ENCODE peak calls at places on chromosomes 12 and 14, in ten cellular contexts. L is uterus, H is transverse colon, A is testis, F is tibial nerve, J is IMR-90, U is heart left ventricle, Z is A549, I is K562, X is body of pancreas. N is an unnamed sample. For H3K4me1, the result is how much of the 10 kb centered on the place peaks cover.

GRCh38 chr12:111031956-111032919 is 111.9 kb upstream of the MYL2 start:
- DNase-seq in L (no peak), H (no peak), A (no peak), F (no peak), J (no peak), U (no peak), Z (no peak), I (no peak), X (no peak), N (no peak)

GRCh38 chr14:20799955-20800544 is 2.6 kb downstream of the RNASE1 start:
- DNase-seq in L (no peak), H (no peak), A (peak), F (peak), J (no peak), U (peak), Z (no peak), I (peak), X (peak), N (no peak)

GRCh38 chr14:80390911-80391310 is 179.6 kb upstream of the DIO2 start:
- DNase-seq in L (no peak), H (no peak), A (no peak), F (no peak), J (peak), U (no peak), Z (peak), I (no peak), X (no peak), N (no peak)

GRCh38 chr12:26628234-26628633 is 204.8 kb downstream of the ITPR2 start:
- DNase-seq in L (no peak), H (no peak), A (no peak), F (no peak), J (peak), U (no peak), Z (no peak), I (no peak), X (no peak), N (no peak)

GRCh38 chr12:43882578-43883178 is 46.8 kb downstream of the TMEM117 start:
- DNase-seq in L (no peak), H (peak), A (peak), F (peak), J (peak), U (no peak), Z (peak), I (peak), X (peak), N (no peak)

GRCh38 chr12:11753826-11754225 is 104.4 kb downstream of the ETV6 start:
- DNase-seq in L (no peak), H (no peak), A (no peak), F (no peak), J (no peak), U (no peak), Z (no peak), I (no peak), X (no peak), N (no peak)

GRCh38 chr14:53742226-53742607 is 214.4 kb downstream of the BMP4 start:
- DNase-seq in L (no peak), H (no peak), A (no peak), F (no peak), J (no peak), U (no peak), Z (no peak), I (no peak), X (no peak), N (no peak)

GRCh38 chr14:91373591-91374245 is 43.9 kb downstream of the CCDC88C start:
- DNase-seq in L (no peak), H (no peak), A (no peak), F (no peak), J (no peak), U (no peak), Z (no peak), I (no peak), X (no peak), N (no peak)

GRCh38 chr12:115638753-115639666 is 638.5 kb downstream of the MED13L start:
- DNase-seq in L (no peak), H (peak), A (no peak), F (no peak), J (no peak), U (no peak), Z (no peak), I (no peak), X (no peak), N (no peak)

GRCh38 chr12:79596719-79597350 is 93.9 kb downstream of the PAWR start:
- DNase-seq in L (no peak), H (no peak), A (no peak), F (no peak), J (no peak), U (no peak), Z (no peak), I (no peak), X (no peak), N (no peak)

GRCh38 chr14:74979442-74980397 is 23.0 kb upstream of the EIF2B2 start:
- DNase-seq in L (no peak), H (no peak), A (no peak), F (no peak), J (peak), U (no peak), Z (no peak), I (no peak), X (no peak), N (no peak)

GRCh38 chr12:1914116-1914911 is 4.1 kb downstream of the CACNA2D4 start:
- DNase-seq in L (no peak), H (no peak), A (peak), F (peak), J (no peak), U (no peak), Z (no peak), I (peak), X (no peak), N (no peak)

GRCh38 chr12:127108360-127109215 is 1158.4 kb upstream of the TMEM132C start:
- DNase-seq in L (peak), H (peak), A (peak), F (peak), J (peak), U (peak), Z (peak), I (peak), X (peak), N (peak)

GRCh38 chr14:61132894-61133293 is 148.2 kb downstream of the TMEM30B start:
- DNase-seq in L (no peak), H (no peak), A (no peak), F (no peak), J (no peak), U (no peak), Z (no peak), I (no peak), X (no peak), N (no peak)

GRCh38 chr12:49055978-49056754 is 4.4 kb downstream of the KMT2D start:
- DNase-seq in L (peak), H (peak), A (peak), F (peak), J (peak), U (peak), Z (peak), I (peak), X (peak), N (no peak)

GRCh38 chr12:31961137-31961536 is 1.9 kb downstream of the RESF1 start:
- DNase-seq in L (no peak), H (no peak), A (no peak), F (no peak), J (no peak), U (no peak), Z (no peak), I (no peak), X (no peak), N (no peak)

GRCh38 chr12:10584415-10584814 is 29.0 kb downstream of the MAGOHB start:
- DNase-seq in L (no peak), H (no peak), A (no peak), F (no peak), J (peak), U (no peak), Z (no peak), I (no peak), X (no peak), N (no peak)

GRCh38 chr14:81137316-81137715 is 83.4 kb downstream of the GTF2A1 start:
- DNase-seq in L (no peak), H (no peak), A (no peak), F (no peak), J (peak), U (no peak), Z (peak), I (no peak), X (no peak), N (no peak)

GRCh38 chr12:123089631-123090353 is 61.1 kb downstream of the PITPNM2 start:
- DNase-seq in L (no peak), H (no peak), A (no peak), F (no peak), J (peak), U (no peak), Z (peak), I (peak), X (no peak), N (no peak)

GRCh38 chr12:59059401-59059935 is 139.2 kb upstream of the LRIG3 start:
- DNase-seq in L (no peak), H (no peak), A (no peak), F (no peak), J (no peak), U (no peak), Z (no peak), I (no peak), X (no peak), N (no peak)

DNA sequence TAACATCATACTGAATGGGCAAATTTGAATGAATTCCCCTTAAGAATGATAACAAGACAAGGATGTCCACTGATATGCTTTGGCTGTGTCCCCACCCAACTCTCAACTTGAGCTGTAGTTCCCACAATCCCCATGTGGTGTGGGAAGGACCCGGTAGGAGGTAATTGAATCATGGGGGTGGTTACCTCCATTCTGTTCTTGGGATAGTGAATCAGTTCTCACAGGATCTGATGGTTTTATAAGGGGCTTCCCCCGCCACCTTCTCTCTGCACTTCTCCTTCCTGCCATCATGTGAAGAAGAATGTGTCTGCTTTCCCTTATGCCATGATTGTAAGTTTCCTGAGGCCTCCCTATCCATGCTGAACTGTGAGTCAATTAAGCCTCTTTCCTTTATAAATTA is 29.3 kb downstream of the MED6 start:
- DNase-seq in L (no peak), H (no peak), A (no peak), F (no peak), J (no peak), U (no peak), Z (no peak), I (no peak), X (no peak), N (no peak)
- TF ChIP-seq CTCF in L (no peak), H (no peak), A (no peak), F (no peak), J (no peak), U (no peak), Z (no peak), I (no peak), X (no peak), N (no peak)

GRCh38 chr14:102316048-102316745 is 3.3 kb upstream of the ZNF839 start:
- DNase-seq in L (peak), H (peak), A (peak), F (peak), J (peak), U (peak), Z (no peak), I (no peak), X (peak), N (peak)
- H3K4me1 ChIP-seq in L (under half), H (under half), A (under half), F (under half), J (under half), U (under half), Z (under half), I (under half), X (under half), N (under half)

DNA sequence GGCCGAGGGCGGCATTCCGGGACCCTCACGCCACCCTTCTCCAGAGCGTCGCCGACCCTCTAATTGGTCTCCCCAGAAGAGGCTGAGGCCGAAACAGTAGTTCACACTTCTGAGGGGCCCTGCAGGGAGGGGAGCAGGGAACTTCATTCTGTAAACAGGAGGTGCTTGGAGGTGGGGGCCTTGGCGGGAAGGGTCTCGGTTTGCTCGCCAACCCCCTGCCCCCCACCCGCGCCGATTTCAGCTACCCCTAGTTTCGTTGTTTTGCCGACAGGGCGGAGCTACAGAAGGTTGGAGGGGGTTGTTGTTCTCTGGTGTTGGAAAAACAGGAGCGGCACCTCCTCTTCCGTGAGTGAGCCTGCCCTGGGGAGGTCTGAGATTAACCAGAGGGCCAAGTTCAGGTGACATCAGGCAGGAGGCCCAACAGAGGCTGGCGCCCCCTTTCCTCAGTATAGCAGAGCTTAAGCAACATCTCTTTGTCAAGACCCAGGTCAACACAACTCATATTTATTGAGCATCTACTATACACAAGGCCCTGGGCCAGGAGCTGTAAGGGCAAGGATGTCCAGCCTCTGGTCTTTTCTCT is 682 bp downstream of the ERBB3 start:
- DNase-seq in L (no peak), H (peak), A (no peak), F (no peak), J (no peak), U (no peak), Z (no peak), I (peak), X (peak), N (no peak)
- TF ChIP-seq POLR2A in L (no peak), H (peak), A (no peak), F (no peak), J (no peak), U (no peak), Z (no peak), I (no peak), X (peak), N (no peak)

DNA sequence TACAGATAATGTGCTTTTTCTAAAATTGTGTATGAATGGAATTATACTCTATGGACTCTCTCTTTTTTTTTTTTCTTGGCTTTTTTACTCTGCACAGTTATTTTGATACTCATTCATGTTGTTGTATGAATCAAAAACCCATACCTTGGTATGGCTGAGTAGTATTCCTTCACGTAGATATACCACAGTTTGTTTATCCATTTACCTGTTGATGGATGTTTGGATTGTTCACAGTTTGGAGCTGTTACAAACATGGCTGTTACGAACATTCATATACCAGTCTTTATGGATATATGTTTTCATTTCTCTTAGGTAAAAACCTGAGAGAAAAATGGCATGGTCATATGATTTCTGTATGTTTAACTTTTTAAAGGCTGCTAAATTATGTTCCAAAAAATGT is 43.2 kb downstream of the TMTC3 start:
- DNase-seq in L (no peak), H (no peak), A (no peak), F (no peak), J (no peak), U (no peak), Z (no peak), I (no peak), X (no peak), N (no peak)
- TF ChIP-seq CTCF in L (no peak), H (no peak), A (no peak), F (no peak), J (no peak), U (no peak), Z (no peak), I (no peak), X (no peak), N (no peak)

DNA sequence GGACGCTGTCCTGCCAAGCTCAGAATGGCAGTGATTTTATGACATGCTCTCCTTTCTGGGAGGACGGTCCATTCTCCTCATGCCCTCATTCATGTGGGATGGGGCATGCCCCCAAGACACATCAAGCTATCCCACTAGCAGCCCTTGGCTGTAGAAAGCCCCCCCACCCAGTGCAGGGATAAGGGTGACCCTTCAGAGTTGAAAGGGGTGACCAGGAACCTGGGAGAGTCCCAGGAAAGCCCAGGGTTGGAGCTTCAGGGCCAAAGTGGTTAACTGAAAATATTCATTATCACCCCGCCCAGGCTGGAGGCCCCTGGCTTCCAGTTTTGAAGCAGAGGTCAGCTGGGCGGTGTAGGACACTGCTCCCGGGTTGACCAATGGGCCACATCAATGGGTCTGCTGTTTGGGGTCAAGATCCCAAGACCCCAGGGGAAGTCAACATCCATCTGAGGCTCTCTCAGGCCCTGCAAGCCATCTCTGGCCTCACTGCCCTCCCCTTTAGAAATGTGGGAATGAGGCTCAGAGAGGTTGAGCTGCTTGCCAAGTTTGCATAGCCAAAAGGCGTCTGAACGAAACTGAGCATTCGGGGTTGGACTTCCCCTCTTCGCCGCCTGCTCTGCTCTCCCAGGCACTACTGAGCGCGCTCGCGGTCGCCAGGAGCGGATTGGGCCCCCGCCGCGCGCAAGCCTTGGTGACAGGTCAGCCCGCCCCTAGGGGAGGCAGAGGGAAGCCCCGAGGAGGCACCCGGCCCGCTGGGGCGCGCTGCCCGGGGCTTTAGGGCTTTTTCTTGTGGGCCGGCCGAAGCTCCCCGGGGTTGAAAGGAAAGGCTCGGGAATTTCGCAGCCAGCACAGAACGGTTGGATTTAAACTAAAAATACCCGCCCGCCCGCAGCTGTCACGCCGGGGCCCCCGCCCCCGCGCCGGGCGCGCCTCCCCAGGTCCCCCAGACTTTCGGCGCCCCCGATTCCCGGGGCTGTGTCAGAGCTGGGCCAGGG is 630 bp downstream of the SYNE3 start:
- DNase-seq in L (peak), H (peak), A (peak), F (no peak), J (peak), U (peak), Z (peak), I (peak), X (peak), N (peak)
- H3K4me1 ChIP-seq in L (under half), H (under half), A (half or more), F (under half), J (under half), U (under half), Z (under half), I (under half), X (under half), N (under half)

GRCh38 chr12:121796855-121797751 is 3.6 kb upstream of the RHOF start:
- DNase-seq in L (peak), H (peak), A (peak), F (peak), J (peak), U (peak), Z (peak), I (peak), X (peak), N (peak)
- TF ChIP-seq POLR2A in L (peak), H (peak), A (no peak), F (no peak), J (no peak), U (peak), Z (peak), I (peak), X (peak), N (no peak)

GRCh38 chr12:130705174-130705880 is 10.8 kb downstream of the RIMBP2 start:
- DNase-seq in L (no peak), H (no peak), A (no peak), F (no peak), J (no peak), U (no peak), Z (no peak), I (no peak), X (no peak), N (no peak)
- TF ChIP-seq CTCF in L (no peak), H (no peak), A (no peak), F (no peak), J (no peak), U (no peak), Z (no peak), I (no peak), X (no peak), N (no peak)